ENCODE peak calls at places on chromosomes 11 and 22, in eight cellular contexts. F is PC-3, P is left ventricle myocardium inferior, Q is colonic mucosa, K is GM23248, V is SJSA1, Y is upper lobe of right lung, X is fibroblast of pulmonary artery. W is an unnamed sample.

GRCh38 chr22:27283714-27284113 is 517.8 kb downstream of the MN1 start:
- DNase-seq in F (no peak), P (no peak), Q (no peak), K (no peak), V (no peak), Y (no peak), X (no peak), W (no peak)

GRCh38 chr11:13261600-13262061 is 16.0 kb upstream of the BMAL1 start:
- DNase-seq in F (peak), P (no peak), Q (no peak), K (peak), V (peak), Y (no peak), X (peak), W (peak)

GRCh38 chr22:17590586-17590985 is 27.3 kb downstream of the SLC25A18 start:
- DNase-seq in F (no peak), P (no peak), Q (no peak), K (no peak), V (no peak), Y (peak), X (no peak), W (no peak)

GRCh38 chr11:10638285-10638684 is 55.3 kb downstream of the IRAG1 start:
- DNase-seq in F (no peak), P (no peak), Q (no peak), K (peak), V (no peak), Y (no peak), X (peak), W (peak)

GRCh38 chr22:25206998-25207397 is 7.3 kb downstream of the CRYBB3 start:
- DNase-seq in F (no peak), P (no peak), Q (no peak), K (no peak), V (no peak), Y (peak), X (no peak), W (no peak)

GRCh38 chr22:34410111-34410510 is 489.8 kb upstream of the LARGE1 start:
- DNase-seq in F (no peak), P (no peak), Q (no peak), K (no peak), V (no peak), Y (no peak), X (no peak), W (no peak)

GRCh38 chr11:133904818-133905515 is 51.8 kb downstream of the IGSF9B start:
- DNase-seq in F (no peak), P (no peak), Q (no peak), K (no peak), V (no peak), Y (peak), X (no peak), W (no peak)

GRCh38 chr11:130763087-130763980 is 152.9 kb downstream of the SNX19 start:
- DNase-seq in F (no peak), P (no peak), Q (no peak), K (peak), V (no peak), Y (no peak), X (no peak), W (peak)

GRCh38 chr22:10778296-10778814 is 4749.6 kb upstream of the OR11H1 start:
- DNase-seq in F (no peak), P (no peak), Q (no peak), K (no peak), V (no peak), Y (no peak), X (no peak), W (no peak)

GRCh38 chr11:42524534-42525227 is 787.1 kb upstream of the API5 start:
- DNase-seq in F (peak), P (peak), Q (peak), K (peak), V (peak), Y (no peak), X (peak), W (peak)

GRCh38 chr11:34653851-34654490 is 33.1 kb downstream of the EHF start:
- DNase-seq in F (peak), P (no peak), Q (peak), K (peak), V (peak), Y (peak), X (peak), W (peak)

GRCh38 chr11:1027483-1028290 is 8.8 kb downstream of the MUC6 start:
- DNase-seq in F (no peak), P (no peak), Q (no peak), K (no peak), V (no peak), Y (no peak), X (no peak), W (no peak)

GRCh38 chr11:63866211-63866610 is 27.3 kb downstream of the MARK2 start:
- DNase-seq in F (peak), P (peak), Q (peak), K (peak), V (no peak), Y (peak), X (peak), W (peak)

GRCh38 chr11:29321293-29322132 is 695.3 kb downstream of the KCNA4 start:
- DNase-seq in F (peak), P (no peak), Q (no peak), K (peak), V (peak), Y (no peak), X (peak), W (peak)

GRCh38 chr11:95674669-95675358 is 114.8 kb downstream of the FAM76B start:
- DNase-seq in F (no peak), P (no peak), Q (no peak), K (no peak), V (no peak), Y (no peak), X (no peak), W (no peak)

GRCh38 chr11:299951-300735 is 817 bp upstream of the IFITM5 start:
- DNase-seq in F (no peak), P (peak), Q (no peak), K (peak), V (no peak), Y (peak), X (no peak), W (no peak)

GRCh38 chr11:95556342-95557151 is 233.0 kb downstream of the FAM76B start:
- DNase-seq in F (no peak), P (no peak), Q (no peak), K (peak), V (no peak), Y (no peak), X (peak), W (peak)

GRCh38 chr11:44619931-44620725 is 54.7 kb downstream of the CD82 start:
- DNase-seq in F (no peak), P (peak), Q (peak), K (no peak), V (peak), Y (peak), X (no peak), W (no peak)

GRCh38 chr11:128904303-128904871 is 13.2 kb downstream of the KCNJ5 start:
- DNase-seq in F (no peak), P (no peak), Q (no peak), K (peak), V (no peak), Y (no peak), X (no peak), W (no peak)

GRCh38 chr11:118016094-118016493 is 29.9 kb downstream of the IL10RA start:
- DNase-seq in F (no peak), P (no peak), Q (no peak), K (no peak), V (no peak), Y (no peak), X (no peak), W (no peak)

GRCh38 chr11:74212533-74212932 is 41.4 kb downstream of the PPME1 start:
- DNase-seq in F (no peak), P (no peak), Q (no peak), K (peak), V (no peak), Y (no peak), X (no peak), W (no peak)

GRCh38 chr11:69471329-69472052 is 10.0 kb upstream of the LINC01488 start:
- DNase-seq in F (no peak), P (peak), Q (no peak), K (no peak), V (no peak), Y (no peak), X (peak), W (no peak)

GRCh38 chr22:49243965-49244364 is 583.7 kb downstream of the BRD1 start:
- DNase-seq in F (no peak), P (no peak), Q (no peak), K (no peak), V (no peak), Y (peak), X (no peak), W (no peak)

GRCh38 chr22:42343551-42344081 is 73.2 kb upstream of the TCF20 start:
- DNase-seq in F (peak), P (no peak), Q (no peak), K (peak), V (no peak), Y (no peak), X (no peak), W (no peak)

GRCh38 chr11:75346912-75347647 is 4.4 kb downstream of the ARRB1 start:
- DNase-seq in F (no peak), P (peak), Q (peak), K (peak), V (no peak), Y (peak), X (peak), W (peak)

GRCh38 chr11:78659326-78660319 is 85.0 kb upstream of the NARS2 start:
- DNase-seq in F (no peak), P (no peak), Q (no peak), K (no peak), V (no peak), Y (no peak), X (no peak), W (no peak)

DNA sequence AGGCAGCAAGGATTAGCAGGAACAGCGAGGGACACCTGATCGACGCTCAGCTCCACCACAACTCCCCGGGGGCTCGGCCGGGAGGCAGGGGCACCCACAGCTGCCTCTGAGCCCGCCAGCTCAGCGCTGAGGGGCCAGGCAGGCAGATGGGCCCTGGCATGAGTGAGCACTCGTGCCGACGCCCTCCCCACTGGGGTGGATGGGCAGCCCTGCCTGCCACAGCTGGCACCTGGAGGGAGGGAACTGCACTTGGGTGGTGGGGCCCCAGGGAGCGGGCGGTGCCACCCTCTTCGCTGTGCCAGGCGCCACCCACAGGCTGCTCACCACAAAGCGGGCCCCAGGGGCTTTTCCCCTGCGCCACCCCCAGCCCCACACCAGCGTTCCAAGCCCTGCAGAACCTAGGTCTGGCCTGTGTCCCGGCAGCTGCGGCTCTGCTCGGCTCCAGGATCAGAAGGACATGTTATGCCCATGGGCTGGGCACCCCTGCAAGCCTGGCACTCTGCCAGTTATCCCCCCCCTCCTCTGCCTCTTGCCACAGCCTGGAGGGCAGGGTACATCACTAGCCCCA is 28.8 kb downstream of the WNT7B start:
- DNase-seq in F (no peak), P (no peak), Q (no peak), K (no peak), V (no peak), Y (no peak), X (no peak), W (no peak)
- H3K4me3 ChIP-seq in F (no peak), P (no peak), Q (no peak), K (no peak), V (no peak), Y (no peak), X (no peak), W (no peak)

GRCh38 chr11:65292866-65293265 is 21.8 kb upstream of the CDC42EP2 start:
- DNase-seq in F (no peak), P (no peak), Q (no peak), K (no peak), V (no peak), Y (no peak), X (no peak), W (no peak)

GRCh38 chr11:65291613-65292012 is 23.1 kb upstream of the CDC42EP2 start:
- DNase-seq in F (peak), P (no peak), Q (no peak), K (peak), V (peak), Y (no peak), X (peak), W (peak)

GRCh38 chr11:65295571-65296338 is 18.9 kb upstream of the CDC42EP2 start:
- DNase-seq in F (no peak), P (no peak), Q (no peak), K (no peak), V (no peak), Y (no peak), X (no peak), W (no peak)

GRCh38 chr11:65297026-65297667 is 17.5 kb upstream of the CDC42EP2 start:
- DNase-seq in F (no peak), P (peak), Q (no peak), K (no peak), V (no peak), Y (no peak), X (no peak), W (peak)

DNA sequence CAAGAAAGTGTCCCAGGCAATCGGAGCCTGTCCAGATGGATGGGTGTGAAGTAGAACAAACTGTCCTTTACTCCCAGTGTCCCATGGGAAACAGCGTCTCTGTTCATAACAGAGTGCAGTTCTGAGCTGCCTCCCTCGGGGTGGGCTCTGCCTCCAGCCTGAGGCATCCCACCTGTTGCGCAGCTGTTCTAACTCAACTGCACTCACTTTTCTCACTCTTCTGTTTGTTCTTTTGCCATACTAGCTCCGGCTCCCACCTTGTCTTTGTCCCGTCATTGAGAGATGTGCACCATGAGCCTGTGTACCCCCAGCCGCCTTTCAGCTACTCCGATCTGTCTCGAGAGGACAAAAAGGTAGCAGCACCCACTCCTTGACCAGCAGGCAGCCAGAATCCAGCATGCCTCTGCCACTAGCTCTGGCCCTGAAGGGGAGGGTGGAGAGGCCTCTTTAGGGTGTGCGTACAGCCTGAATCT is 20.7 kb upstream of the CDC42EP2 start:
- DNase-seq in F (no peak), P (peak), Q (no peak), K (no peak), V (no peak), Y (no peak), X (peak), W (no peak)
- H3K4me3 ChIP-seq in F (no peak), P (peak), Q (no peak), K (no peak), V (no peak), Y (no peak), X (no peak), W (no peak)

GRCh38 chr11:119421351-119421750 is 1.6 kb downstream of the THY1 start:
- DNase-seq in F (no peak), P (no peak), Q (no peak), K (peak), V (no peak), Y (no peak), X (no peak), W (peak)
- H3K4me3 ChIP-seq in F (no peak), P (peak), Q (no peak), K (peak), V (peak), Y (peak), X (peak), W (peak)

DNA sequence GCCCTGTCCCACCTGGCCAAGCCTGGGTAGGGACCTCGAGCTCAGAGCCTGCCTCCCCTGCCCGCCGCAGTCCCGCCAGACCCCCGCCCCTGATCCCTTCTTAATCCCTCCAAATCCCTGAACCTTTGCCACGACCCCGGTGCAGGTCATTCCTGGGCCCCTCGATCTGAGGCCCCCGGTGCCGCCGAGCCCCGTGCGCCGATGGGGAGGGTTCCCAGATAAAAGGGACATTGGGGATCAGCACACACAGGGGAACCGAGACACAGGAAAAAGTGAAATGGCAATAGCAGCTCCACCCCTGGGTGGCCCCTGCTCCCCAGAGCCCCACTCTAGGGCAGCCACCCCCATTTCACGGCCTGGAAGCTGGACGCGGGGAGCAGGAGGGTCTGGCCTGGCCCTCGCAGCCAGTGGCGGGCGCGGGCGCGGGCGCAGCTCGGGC is 1.3 kb upstream of the WNT7B start:
- DNase-seq in F (no peak), P (no peak), Q (no peak), K (no peak), V (no peak), Y (no peak), X (no peak), W (no peak)
- H3K4me3 ChIP-seq in F (peak), P (peak), Q (peak), K (peak), V (peak), Y (peak), X (no peak), W (no peak)

DNA sequence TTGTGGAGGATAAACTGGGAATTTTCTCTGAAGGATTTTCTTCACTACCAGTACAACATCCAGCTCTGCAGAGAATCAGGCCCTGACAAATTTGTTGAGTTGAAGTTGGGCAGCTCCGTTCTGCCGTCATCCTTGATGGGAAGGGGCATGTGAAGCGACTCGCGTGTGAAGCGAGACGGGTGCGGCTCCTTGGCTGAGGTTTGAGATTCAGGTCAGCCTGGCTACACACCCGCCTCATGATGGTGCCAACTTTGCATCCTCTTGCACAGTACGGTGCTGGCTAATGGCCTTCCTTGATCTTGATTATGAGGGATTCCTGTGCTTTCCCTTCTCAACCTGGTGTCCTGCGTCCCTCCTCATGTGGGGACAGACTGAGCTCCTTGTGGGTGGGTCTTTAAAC is 19.7 kb upstream of the CDC42EP2 start:
- DNase-seq in F (no peak), P (peak), Q (no peak), K (no peak), V (no peak), Y (no peak), X (no peak), W (no peak)
- H3K4me3 ChIP-seq in F (no peak), P (no peak), Q (no peak), K (no peak), V (no peak), Y (no peak), X (no peak), W (no peak)

GRCh38 chr11:2381494-2382128 is 4.5 kb downstream of the CD81 start:
- DNase-seq in F (no peak), P (peak), Q (no peak), K (no peak), V (no peak), Y (no peak), X (no peak), W (no peak)

GRCh38 chr11:2379471-2380174 is 2.5 kb downstream of the CD81 start:
- DNase-seq in F (no peak), P (peak), Q (no peak), K (peak), V (no peak), Y (no peak), X (no peak), W (no peak)

GRCh38 chr11:2378527-2379210 is 1.6 kb downstream of the CD81 start:
- DNase-seq in F (no peak), P (peak), Q (no peak), K (peak), V (no peak), Y (no peak), X (peak), W (peak)

GRCh38 chr11:2380807-2381350 is 3.8 kb downstream of the CD81 start:
- DNase-seq in F (no peak), P (peak), Q (peak), K (peak), V (no peak), Y (peak), X (peak), W (no peak)

GRCh38 chr11:2380396-2380795 is 3.3 kb downstream of the CD81 start:
- DNase-seq in F (no peak), P (peak), Q (no peak), K (no peak), V (no peak), Y (no peak), X (no peak), W (no peak)
- H3K4me3 ChIP-seq in F (no peak), P (peak), Q (no peak), K (peak), V (no peak), Y (peak), X (peak), W (peak)

GRCh38 chr22:50620861-50621490 is 7.0 kb downstream of the ARSA start:
- DNase-seq in F (peak), P (no peak), Q (peak), K (peak), V (no peak), Y (peak), X (no peak), W (no peak)
- H3K4me3 ChIP-seq in F (peak), P (peak), Q (peak), K (peak), V (no peak), Y (peak), X (no peak), W (peak)